ENCODE peak calls at places on chromosomes 16 and 17, in five cellular contexts. T is IMR-90, A is K562, G is HepG2, I is H1. F is an unnamed sample.

GRCh38 chr16:694187-694862 is 4.1 kb upstream of the WDR24 start:
- DNase-seq in T (no peak), A (peak), G (no peak), I (no peak), F (no peak)

GRCh38 chr16:88784074-88784855 is 755 bp downstream of the PIEZO1 start:
- DNase-seq in T (peak), A (peak), G (peak), I (no peak), F (peak)

GRCh38 chr16:53817812-53818211 is 113.9 kb downstream of the FTO start:
- DNase-seq in T (peak), A (no peak), G (no peak), I (no peak), F (no peak)

GRCh38 chr17:47363171-47363570 is 39.4 kb downstream of the EFCAB13 start:
- DNase-seq in T (no peak), A (no peak), G (no peak), I (no peak), F (no peak)

GRCh38 chr16:72818286-72818845 is 229.6 kb downstream of the ZFHX3 start:
- DNase-seq in T (no peak), A (peak), G (no peak), I (peak), F (no peak)

GRCh38 chr16:54986404-54986803 is 55.7 kb downstream of the IRX5 start:
- DNase-seq in T (no peak), A (no peak), G (no peak), I (no peak), F (no peak)

GRCh38 chr17:4332296-4332970 is 34.0 kb downstream of the UBE2G1 start:
- DNase-seq in T (peak), A (no peak), G (no peak), I (no peak), F (no peak)

GRCh38 chr17:40498281-40499084 is 2.9 kb downstream of the TNS4 start:
- DNase-seq in T (no peak), A (no peak), G (no peak), I (no peak), F (no peak)

GRCh38 chr17:64007838-64008282 is 9.7 kb downstream of the PRR29 start:
- DNase-seq in T (no peak), A (no peak), G (peak), I (no peak), F (no peak)

GRCh38 chr17:282000-282911 is 70.4 kb downstream of the RPH3AL start:
- DNase-seq in T (no peak), A (no peak), G (peak), I (no peak), F (no peak)

GRCh38 chr16:4136229-4136813 is 20.1 kb upstream of the ADCY9 start:
- DNase-seq in T (no peak), A (no peak), G (no peak), I (no peak), F (no peak)

GRCh38 chr16:51429041-51429440 is 278.0 kb upstream of the SALL1 start:
- DNase-seq in T (no peak), A (no peak), G (no peak), I (no peak), F (no peak)

GRCh38 chr16:57071840-57072541 is 20.4 kb upstream of the CPNE2 start:
- DNase-seq in T (peak), A (no peak), G (no peak), I (no peak), F (no peak)

GRCh38 chr16:88911148-88911945 is 44.9 kb upstream of the PABPN1L start:
- DNase-seq in T (peak), A (no peak), G (no peak), I (no peak), F (no peak)

GRCh38 chr17:65576939-65577338 is 15.5 kb upstream of the AXIN2 start:
- DNase-seq in T (no peak), A (no peak), G (no peak), I (no peak), F (no peak)

GRCh38 chr16:12082207-12082606 is 105.7 kb downstream of the SNX29 start:
- DNase-seq in T (no peak), A (no peak), G (no peak), I (no peak), F (no peak)

GRCh38 chr17:40150215-40150614 is 9.9 kb downstream of the CASC3 start:
- DNase-seq in T (no peak), A (no peak), G (no peak), I (no peak), F (no peak)

GRCh38 chr16:82657239-82657638 is 30.5 kb downstream of the CDH13 start:
- DNase-seq in T (peak), A (no peak), G (no peak), I (no peak), F (no peak)

GRCh38 chr17:6070895-6071511 is 824 bp downstream of the WSCD1 start:
- DNase-seq in T (no peak), A (no peak), G (no peak), I (no peak), F (peak)

GRCh38 chr17:66354472-66354871 is 52.1 kb downstream of the PRKCA start:
- DNase-seq in T (no peak), A (no peak), G (no peak), I (no peak), F (no peak)

GRCh38 chr17:83065660-83066542 is 13.5 kb upstream of the METRNL start:
- DNase-seq in T (no peak), A (no peak), G (no peak), I (no peak), F (no peak)

GRCh38 chr17:82815790-82816305 is 24.0 kb downstream of the ZNF750 start:
- DNase-seq in T (no peak), A (no peak), G (no peak), I (no peak), F (no peak)

GRCh38 chr17:38861399-38861843 is 7.9 kb upstream of the RPL23 start:
- DNase-seq in T (no peak), A (peak), G (peak), I (no peak), F (peak)

GRCh38 chr17:21019976-21020575 is 22.7 kb downstream of the USP22 start:
- DNase-seq in T (no peak), A (no peak), G (no peak), I (no peak), F (peak)

GRCh38 chr16:88566158-88566557 is 4.0 kb upstream of the ZC3H18 start:
- DNase-seq in T (peak), A (peak), G (no peak), I (no peak), F (no peak)

GRCh38 chr16:71672125-71672524 is 46.1 kb downstream of the MARVELD3 start:
- DNase-seq in T (no peak), A (no peak), G (no peak), I (no peak), F (no peak)

GRCh38 chr16:56019274-56019673 is 144.1 kb upstream of the CES5A start:
- DNase-seq in T (no peak), A (no peak), G (no peak), I (no peak), F (no peak)

GRCh38 chr16:56012479-56012811 is 137.3 kb upstream of the CES5A start:
- DNase-seq in T (no peak), A (no peak), G (no peak), I (no peak), F (no peak)

GRCh38 chr16:56011808-56012478 is 136.8 kb upstream of the CES5A start:
- DNase-seq in T (no peak), A (no peak), G (no peak), I (no peak), F (no peak)

GRCh38 chr16:56013962-56014552 is 138.9 kb upstream of the CES5A start:
- DNase-seq in T (peak), A (peak), G (peak), I (peak), F (no peak)
- TF ChIP-seq MAFK in T (no peak), A (no peak), G (no peak), I (peak), F (no peak)

GRCh38 chr17:17122781-17123483 is 80.7 kb downstream of the MPRIP start:
- DNase-seq in T (no peak), A (no peak), G (no peak), I (no peak), F (no peak)
- TF ChIP-seq MAFK in T (no peak), A (no peak), G (no peak), I (no peak), F (no peak)

DNA sequence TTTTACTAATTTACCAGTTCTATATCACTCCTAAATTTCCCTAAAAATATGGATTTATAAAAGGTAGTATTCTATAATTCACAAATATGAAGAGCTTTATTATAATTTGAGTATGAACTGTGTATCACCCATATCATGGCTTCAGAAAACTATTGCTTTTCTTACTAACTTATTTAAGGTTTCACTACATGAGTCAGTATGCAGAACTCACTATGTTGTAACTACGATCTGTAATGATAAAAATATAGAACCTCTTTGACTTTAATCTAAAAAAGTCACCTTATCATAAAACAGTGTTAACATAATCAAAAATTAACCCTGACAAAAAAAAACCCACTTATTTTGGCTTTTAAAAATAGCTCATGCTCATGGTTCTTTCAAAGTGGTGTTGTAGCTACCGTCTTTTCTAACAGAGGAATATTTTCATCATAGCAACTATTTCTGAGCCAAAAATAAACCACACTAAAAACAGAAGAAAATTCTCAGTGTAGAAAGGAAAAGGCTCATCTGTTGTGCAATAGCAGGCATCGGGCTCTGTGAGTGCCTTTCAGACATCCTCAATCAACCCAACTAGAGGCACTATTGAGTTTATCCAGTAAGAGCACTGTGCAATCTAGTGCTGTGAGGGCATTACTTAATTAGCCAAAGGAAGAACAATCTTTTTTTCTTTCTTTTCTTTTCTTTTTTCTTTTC is 42.1 kb downstream of the ITGAM start:
- DNase-seq in T (no peak), A (peak), G (no peak), I (no peak), F (peak)
- TF ChIP-seq MAFK in T (no peak), A (no peak), G (no peak), I (no peak), F (no peak)

GRCh38 chr16:27728691-27729090 is 178.7 kb downstream of the KATNIP start:
- DNase-seq in T (no peak), A (no peak), G (no peak), I (no peak), F (no peak)

GRCh38 chr16:27727941-27728340 is 178.0 kb downstream of the KATNIP start:
- DNase-seq in T (no peak), A (no peak), G (no peak), I (no peak), F (no peak)

GRCh38 chr16:27724491-27724878 is 174.5 kb downstream of the KATNIP start:
- DNase-seq in T (no peak), A (no peak), G (no peak), I (no peak), F (no peak)

GRCh38 chr16:27725271-27726010 is 175.5 kb downstream of the KATNIP start:
- DNase-seq in T (no peak), A (no peak), G (no peak), I (no peak), F (no peak)

DNA sequence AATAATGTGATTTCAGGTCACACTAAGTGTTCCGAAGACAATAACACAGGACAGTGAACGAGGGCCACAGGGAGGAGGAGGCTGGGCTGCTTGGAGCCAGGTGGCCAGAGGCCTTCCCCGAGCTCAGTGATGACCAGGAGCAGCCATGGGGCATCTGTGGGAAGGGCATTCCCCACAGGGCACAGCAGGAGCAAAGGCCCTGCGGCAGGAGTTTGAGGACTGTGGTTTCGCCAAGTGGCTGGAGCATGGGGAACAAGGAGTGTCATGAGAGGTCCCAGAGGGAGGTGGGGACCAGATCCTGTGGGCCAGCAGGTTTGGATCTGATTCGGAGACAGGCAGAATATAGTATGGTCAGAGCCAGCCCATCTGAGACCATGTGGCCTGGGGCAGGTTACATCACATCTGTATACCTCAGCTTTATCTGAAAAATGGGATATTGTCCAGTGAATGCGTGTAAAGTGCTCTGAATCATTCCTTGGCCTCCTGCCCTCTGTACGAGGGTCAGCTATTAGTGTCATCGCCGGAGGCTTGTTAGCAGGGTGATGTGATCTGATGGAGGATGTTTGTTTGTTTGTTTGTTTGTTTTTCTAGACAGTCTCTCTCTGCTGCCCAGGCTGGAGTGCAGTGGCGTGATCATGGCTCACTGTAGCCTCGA is 176.8 kb downstream of the KATNIP start:
- DNase-seq in T (peak), A (no peak), G (no peak), I (no peak), F (no peak)
- TF ChIP-seq MAFK in T (no peak), A (no peak), G (no peak), I (no peak), F (no peak)

GRCh38 chr17:48603959-48604769 is 622 bp downstream of the HOXB6 start:
- DNase-seq in T (no peak), A (peak), G (no peak), I (no peak), F (peak)

GRCh38 chr17:48599373-48599772 is 5.4 kb downstream of the HOXB6 start:
- DNase-seq in T (no peak), A (no peak), G (no peak), I (no peak), F (no peak)

GRCh38 chr17:48600244-48601098 is 4.3 kb downstream of the HOXB6 start:
- DNase-seq in T (peak), A (no peak), G (no peak), I (no peak), F (no peak)

GRCh38 chr17:48601184-48601527 is 3.6 kb downstream of the HOXB6 start:
- DNase-seq in T (no peak), A (no peak), G (no peak), I (no peak), F (no peak)

DNA sequence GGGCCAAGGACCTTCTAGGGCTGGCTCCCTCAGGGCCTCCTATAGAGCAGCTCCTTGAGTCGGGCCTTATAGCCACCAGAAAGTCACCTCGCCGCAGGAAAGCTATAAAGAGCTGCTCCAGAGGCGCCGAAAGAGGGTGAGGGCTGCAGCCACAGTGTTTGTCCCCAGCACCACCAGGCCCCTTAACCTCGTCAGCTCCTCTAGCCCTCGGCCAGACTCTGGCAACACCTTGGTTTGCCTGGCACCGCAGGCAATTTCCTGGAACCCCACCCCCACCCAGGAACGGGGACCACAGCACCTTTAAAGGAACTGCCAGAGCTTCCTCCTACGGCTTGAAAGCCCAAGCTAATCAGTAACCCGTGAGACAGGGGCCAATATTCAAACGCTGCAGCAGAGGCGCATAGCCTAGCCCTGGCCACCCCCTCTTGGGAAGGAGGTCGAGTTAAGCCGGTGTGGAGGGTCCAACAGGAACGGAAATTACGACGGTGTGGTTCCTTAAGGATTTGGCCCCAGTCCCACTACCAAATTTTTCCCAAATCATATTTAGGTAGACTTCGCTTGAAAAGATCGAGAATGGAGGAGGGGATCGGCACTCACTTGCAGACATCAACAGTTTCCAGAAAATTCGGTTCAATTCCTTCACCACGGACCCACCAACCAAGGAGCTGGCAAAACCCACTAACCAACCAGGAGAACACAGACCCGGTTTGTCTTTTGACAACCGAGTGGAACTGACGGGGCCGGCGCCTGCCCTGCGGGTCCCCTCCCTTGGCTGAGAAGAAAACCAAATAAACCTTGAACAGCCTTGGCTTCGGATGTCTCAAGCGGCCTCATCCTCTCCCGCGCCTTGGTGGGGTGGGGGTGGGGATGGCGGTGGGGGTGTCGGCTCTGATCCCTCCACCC is 3.0 kb downstream of the HOXB6 start:
- DNase-seq in T (no peak), A (no peak), G (no peak), I (no peak), F (peak)
- TF ChIP-seq MAFK in T (no peak), A (no peak), G (no peak), I (no peak), F (no peak)